ENCODE peak calls at places on chromosome 4, in ten cellular contexts. One of them, this sample, is unnamed.
A peak's percentile ranks its signal among the peaks of the same experiment; 100 is the strongest.

GRCh38 chr4:77481856-77482255 is 123.8 kb upstream of the CXCL13 start:
- DNase-seq in stimulated activated CD8-positive, alpha-beta memory T cell treated with anti-CD3 and anti-CD28 coated beads, Interleukin-2, amount 100 ng/mL, for 1 hour: no peak
- DNase-seq in HTR-8/SVneo: no peak
- DNase-seq in ACHN: no peak
- DNase-seq in NCI-H1694 treated with DMSO at 0.1 percent for 48 hours: no peak
- DNase-seq in sigmoid colon: no peak
- DNase-seq in suprapubic skin: no peak
- DNase-seq in H1: no peak
- DNase-seq in OCI-LY7: no peak
- DNase-seq in cardiac fibroblast: peak; percentile 22
- DNase-seq in this sample: peak; percentile 40

GRCh38 chr4:169625886-169626285 is 5.5 kb downstream of the CLCN3 start:
- DNase-seq in NCI-H1694 treated with DMSO at 0.1 percent for 48 hours: no peak
- DNase-seq in stimulated activated CD8-positive, alpha-beta memory T cell treated with anti-CD3 and anti-CD28 coated beads, Interleukin-2, amount 100 ng/mL, for 1 hour: no peak
- DNase-seq in cardiac fibroblast: no peak
- DNase-seq in HTR-8/SVneo: no peak
- DNase-seq in sigmoid colon: no peak
- DNase-seq in suprapubic skin: no peak
- DNase-seq in OCI-LY7: no peak
- DNase-seq in H1: no peak
- DNase-seq in ACHN: no peak
- DNase-seq in this sample: no peak

GRCh38 chr4:105145059-105145912 is 1.4 kb upstream of the TET2 start:
- DNase-seq in suprapubic skin: no peak
- DNase-seq in H1: no peak
- DNase-seq in sigmoid colon: no peak
- DNase-seq in HTR-8/SVneo: no peak
- DNase-seq in cardiac fibroblast: no peak
- DNase-seq in OCI-LY7: no peak
- DNase-seq in stimulated activated CD8-positive, alpha-beta memory T cell treated with anti-CD3 and anti-CD28 coated beads, Interleukin-2, amount 100 ng/mL, for 1 hour: no peak
- DNase-seq in NCI-H1694 treated with DMSO at 0.1 percent for 48 hours: no peak
- DNase-seq in ACHN: no peak
- DNase-seq in this sample: peak; percentile 3

GRCh38 chr4:7826176-7826908 is 113.3 kb downstream of the AFAP1 start:
- DNase-seq in suprapubic skin: no peak
- DNase-seq in cardiac fibroblast: no peak
- DNase-seq in HTR-8/SVneo: no peak
- DNase-seq in NCI-H1694 treated with DMSO at 0.1 percent for 48 hours: no peak
- DNase-seq in sigmoid colon: peak; percentile 60
- DNase-seq in ACHN: no peak
- DNase-seq in OCI-LY7: no peak
- DNase-seq in H1: no peak
- DNase-seq in stimulated activated CD8-positive, alpha-beta memory T cell treated with anti-CD3 and anti-CD28 coated beads, Interleukin-2, amount 100 ng/mL, for 1 hour: no peak
- DNase-seq in this sample: no peak

GRCh38 chr4:177441061-177441802 is 1.0 kb downstream of the AGA start:
- DNase-seq in H1: no peak
- DNase-seq in cardiac fibroblast: peak; percentile 14
- DNase-seq in OCI-LY7: peak; percentile 79
- DNase-seq in ACHN: peak; percentile 10
- DNase-seq in HTR-8/SVneo: no peak
- DNase-seq in NCI-H1694 treated with DMSO at 0.1 percent for 48 hours: no peak
- DNase-seq in stimulated activated CD8-positive, alpha-beta memory T cell treated with anti-CD3 and anti-CD28 coated beads, Interleukin-2, amount 100 ng/mL, for 1 hour: no peak
- DNase-seq in sigmoid colon: no peak
- DNase-seq in suprapubic skin: no peak
- DNase-seq in this sample: peak; percentile 57

GRCh38 chr4:156252300-156253016 is 298.8 kb upstream of the CTSO start:
- DNase-seq in cardiac fibroblast: peak; percentile 11
- DNase-seq in stimulated activated CD8-positive, alpha-beta memory T cell treated with anti-CD3 and anti-CD28 coated beads, Interleukin-2, amount 100 ng/mL, for 1 hour: no peak
- DNase-seq in ACHN: no peak
- DNase-seq in OCI-LY7: no peak
- DNase-seq in suprapubic skin: no peak
- DNase-seq in NCI-H1694 treated with DMSO at 0.1 percent for 48 hours: no peak
- DNase-seq in HTR-8/SVneo: no peak
- DNase-seq in sigmoid colon: no peak
- DNase-seq in H1: no peak
- DNase-seq in this sample: no peak

GRCh38 chr4:152606800-152607577 is 71.1 kb upstream of the FBXW7 start:
- DNase-seq in HTR-8/SVneo: no peak
- DNase-seq in OCI-LY7: no peak
- DNase-seq in sigmoid colon: no peak
- DNase-seq in ACHN: no peak
- DNase-seq in stimulated activated CD8-positive, alpha-beta memory T cell treated with anti-CD3 and anti-CD28 coated beads, Interleukin-2, amount 100 ng/mL, for 1 hour: no peak
- DNase-seq in suprapubic skin: no peak
- DNase-seq in cardiac fibroblast: no peak
- DNase-seq in NCI-H1694 treated with DMSO at 0.1 percent for 48 hours: no peak
- DNase-seq in H1: no peak
- DNase-seq in this sample: no peak

GRCh38 chr4:41611881-41612871 is 74.2 kb downstream of the LIMCH1 start:
- DNase-seq in sigmoid colon: peak; percentile 79
- DNase-seq in ACHN: peak; percentile 54
- DNase-seq in OCI-LY7: no peak
- DNase-seq in suprapubic skin: no peak
- DNase-seq in stimulated activated CD8-positive, alpha-beta memory T cell treated with anti-CD3 and anti-CD28 coated beads, Interleukin-2, amount 100 ng/mL, for 1 hour: no peak
- DNase-seq in cardiac fibroblast: peak; percentile 9
- DNase-seq in HTR-8/SVneo: no peak
- DNase-seq in NCI-H1694 treated with DMSO at 0.1 percent for 48 hours: no peak
- DNase-seq in H1: no peak
- DNase-seq in this sample: peak; percentile 68

GRCh38 chr4:3399277-3400194 is 42.2 kb upstream of the HGFAC start:
- DNase-seq in sigmoid colon: peak; percentile 28
- DNase-seq in H1: no peak
- DNase-seq in NCI-H1694 treated with DMSO at 0.1 percent for 48 hours: no peak
- DNase-seq in stimulated activated CD8-positive, alpha-beta memory T cell treated with anti-CD3 and anti-CD28 coated beads, Interleukin-2, amount 100 ng/mL, for 1 hour: no peak
- DNase-seq in HTR-8/SVneo: no peak
- DNase-seq in suprapubic skin: no peak
- DNase-seq in OCI-LY7: peak; percentile 19
- DNase-seq in cardiac fibroblast: peak; percentile 43
- DNase-seq in ACHN: no peak
- DNase-seq in this sample: no peak

GRCh38 chr4:129043523-129043922 is 49.8 kb downstream of the SCLT1 start:
- DNase-seq in stimulated activated CD8-positive, alpha-beta memory T cell treated with anti-CD3 and anti-CD28 coated beads, Interleukin-2, amount 100 ng/mL, for 1 hour: no peak
- DNase-seq in sigmoid colon: no peak
- DNase-seq in NCI-H1694 treated with DMSO at 0.1 percent for 48 hours: no peak
- DNase-seq in cardiac fibroblast: peak; percentile 57
- DNase-seq in ACHN: peak; percentile 19
- DNase-seq in HTR-8/SVneo: no peak
- DNase-seq in H1: no peak
- DNase-seq in suprapubic skin: no peak
- DNase-seq in OCI-LY7: no peak
- DNase-seq in this sample: peak; percentile 70

GRCh38 chr4:76821661-76822060 is 76.3 kb downstream of the SOWAHB start:
- DNase-seq in stimulated activated CD8-positive, alpha-beta memory T cell treated with anti-CD3 and anti-CD28 coated beads, Interleukin-2, amount 100 ng/mL, for 1 hour: no peak
- DNase-seq in suprapubic skin: no peak
- DNase-seq in OCI-LY7: no peak
- DNase-seq in sigmoid colon: no peak
- DNase-seq in NCI-H1694 treated with DMSO at 0.1 percent for 48 hours: no peak
- DNase-seq in ACHN: no peak
- DNase-seq in cardiac fibroblast: peak; percentile 24
- DNase-seq in H1: no peak
- DNase-seq in HTR-8/SVneo: no peak
- DNase-seq in this sample: no peak

GRCh38 chr4:166324321-166324720 is 451.3 kb downstream of the TLL1 start:
- DNase-seq in ACHN: peak; percentile 44
- DNase-seq in OCI-LY7: peak; percentile 6
- DNase-seq in NCI-H1694 treated with DMSO at 0.1 percent for 48 hours: peak; percentile 14
- DNase-seq in HTR-8/SVneo: no peak
- DNase-seq in sigmoid colon: no peak
- DNase-seq in suprapubic skin: no peak
- DNase-seq in H1: no peak
- DNase-seq in stimulated activated CD8-positive, alpha-beta memory T cell treated with anti-CD3 and anti-CD28 coated beads, Interleukin-2, amount 100 ng/mL, for 1 hour: no peak
- DNase-seq in cardiac fibroblast: peak; percentile 70
- DNase-seq in this sample: peak; percentile 16

GRCh38 chr4:82898322-82899243 is 2.0 kb upstream of the THAP9 start:
- DNase-seq in H1: no peak
- DNase-seq in sigmoid colon: no peak
- DNase-seq in OCI-LY7: peak; percentile 43
- DNase-seq in HTR-8/SVneo: no peak
- DNase-seq in NCI-H1694 treated with DMSO at 0.1 percent for 48 hours: peak; percentile 8
- DNase-seq in suprapubic skin: no peak
- DNase-seq in ACHN: peak; percentile 72
- DNase-seq in stimulated activated CD8-positive, alpha-beta memory T cell treated with anti-CD3 and anti-CD28 coated beads, Interleukin-2, amount 100 ng/mL, for 1 hour: no peak
- DNase-seq in cardiac fibroblast: peak; percentile 95
- DNase-seq in this sample: peak; percentile 92

GRCh38 chr4:7844247-7844991 is 95.2 kb downstream of the AFAP1 start:
- DNase-seq in sigmoid colon: peak; percentile 86
- DNase-seq in OCI-LY7: peak; percentile 42
- DNase-seq in H1: peak; percentile 63
- DNase-seq in ACHN: peak; percentile 75
- DNase-seq in stimulated activated CD8-positive, alpha-beta memory T cell treated with anti-CD3 and anti-CD28 coated beads, Interleukin-2, amount 100 ng/mL, for 1 hour: peak; percentile 60
- DNase-seq in HTR-8/SVneo: peak; percentile 71
- DNase-seq in NCI-H1694 treated with DMSO at 0.1 percent for 48 hours: peak; percentile 4
- DNase-seq in cardiac fibroblast: peak; percentile 99
- DNase-seq in suprapubic skin: peak; percentile 87
- DNase-seq in this sample: peak; percentile 89

GRCh38 chr4:41878170-41878941 is 56.9 kb upstream of the TMEM33 start:
- DNase-seq in ACHN: no peak
- DNase-seq in cardiac fibroblast: no peak
- DNase-seq in OCI-LY7: no peak
- DNase-seq in HTR-8/SVneo: no peak
- DNase-seq in H1: no peak
- DNase-seq in stimulated activated CD8-positive, alpha-beta memory T cell treated with anti-CD3 and anti-CD28 coated beads, Interleukin-2, amount 100 ng/mL, for 1 hour: no peak
- DNase-seq in NCI-H1694 treated with DMSO at 0.1 percent for 48 hours: no peak
- DNase-seq in sigmoid colon: no peak
- DNase-seq in suprapubic skin: no peak
- DNase-seq in this sample: no peak